ENCODE peak calls at places on chromosomes 3 and 15, in seven cellular contexts. W is breast epithelium, J is thyroid gland, D is heart left ventricle, Q is IMR-90, F is prostate gland, N is H1. O is an unnamed sample.

GRCh38 chr3:17431004-17431403 is 311.4 kb downstream of the TBC1D5 start:
- DNase-seq in N (no peak), D (no peak), J (no peak), F (no peak), Q (peak; percentile 53), W (no peak), O (no peak)

GRCh38 chr3:24943961-24944360 is 449.3 kb upstream of the THRB start:
- DNase-seq in J (no peak), W (no peak), N (no peak), D (no peak), F (no peak), Q (no peak), O (no peak)

GRCh38 chr3:72022027-72022426 is 237.1 kb upstream of the PROK2 start:
- DNase-seq in Q (no peak), N (no peak), D (no peak), F (no peak), W (no peak), J (no peak), O (no peak)

GRCh38 chr3:158792709-158793108 is 9.1 kb upstream of the MFSD1 start:
- DNase-seq in N (no peak), D (no peak), W (no peak), J (no peak), Q (peak; percentile 95), F (no peak), O (no peak)

GRCh38 chr3:66904816-66905543 is 93.1 kb upstream of the KBTBD8 start:
- DNase-seq in Q (peak; percentile 1), F (no peak), N (no peak), D (no peak), W (no peak), J (no peak), O (no peak)

GRCh38 chr15:24976932-24977331 is 22.1 kb downstream of the SNRPN start:
- DNase-seq in F (no peak), W (no peak), N (no peak), J (no peak), D (no peak), Q (peak; percentile 35), O (no peak)

GRCh38 chr15:60695713-60696522 is 217.0 kb upstream of the ICE2 start:
- DNase-seq in N (no peak), F (no peak), W (no peak), D (no peak), J (no peak), Q (peak; percentile 71), O (no peak)

GRCh38 chr3:103002447-103002846 is 567.6 kb downstream of the ZPLD1 start:
- DNase-seq in D (no peak), J (no peak), N (no peak), F (no peak), W (no peak), Q (no peak), O (no peak)

GRCh38 chr3:138423316-138423715 is 11.1 kb upstream of the ESYT3 start:
- DNase-seq in W (no peak), F (no peak), Q (no peak), D (no peak), J (no peak), N (no peak), O (no peak)

GRCh38 chr3:187777331-187778046 is 32.2 kb upstream of the BCL6 start:
- DNase-seq in F (no peak), Q (peak; percentile 27), N (no peak), W (no peak), J (no peak), D (no peak), O (no peak)

GRCh38 chr15:78641876-78642275 is 866 bp upstream of the CHRNB4 start:
- DNase-seq in N (no peak), D (no peak), W (no peak), F (no peak), Q (no peak), J (no peak), O (no peak)

GRCh38 chr3:123741058-123741511 is 143.0 kb downstream of the MYLK start:
- DNase-seq in F (no peak), W (no peak), D (no peak), J (no peak), Q (peak; percentile 84), N (no peak), O (no peak)

GRCh38 chr3:196792771-196793170 is 53.1 kb downstream of the PAK2 start:
- DNase-seq in N (no peak), J (no peak), Q (peak; percentile 30), D (no peak), F (peak; percentile 68), W (no peak), O (no peak)

GRCh38 chr3:124745092-124745491 is 14.8 kb downstream of the UMPS start:
- DNase-seq in Q (no peak), W (no peak), N (no peak), J (no peak), F (no peak), D (no peak), O (no peak)

GRCh38 chr3:110579841-110580550 is 491.6 kb upstream of the NECTIN3 start:
- DNase-seq in Q (peak; percentile 66), J (no peak), F (no peak), N (no peak), W (no peak), D (no peak), O (no peak)

GRCh38 chr3:39097716-39098472 is 9.5 kb downstream of the GORASP1 start:
- DNase-seq in N (no peak), D (no peak), F (no peak), J (no peak), Q (no peak), W (no peak), O (no peak)
- TF ChIP-seq POLR2A in N (no peak), D (no peak), F (no peak), J (no peak), Q (no peak), W (no peak), O (no peak)

GRCh38 chr15:101488300-101489164 is 975 bp downstream of the PCSK6 start:
- DNase-seq in Q (no peak), F (no peak), D (no peak), N (no peak), W (no peak), J (no peak), O (no peak)

GRCh38 chr15:101490408-101490891 is 943 bp upstream of the PCSK6 start:
- DNase-seq in Q (no peak), F (no peak), J (no peak), N (no peak), D (no peak), W (no peak), O (no peak)

GRCh38 chr15:101490922-101491738 is 1.6 kb upstream of the PCSK6 start:
- DNase-seq in N (no peak), Q (no peak), J (no peak), F (no peak), D (no peak), W (no peak), O (no peak)

GRCh38 chr15:101489633-101490407 is at the start of gene PCSK6:
- DNase-seq in N (no peak), W (no peak), F (no peak), Q (no peak), D (no peak), J (no peak), O (no peak)

GRCh38 chr15:101489236-101489632 is 273 bp downstream of the PCSK6 start:
- DNase-seq in F (peak; percentile 41), D (peak; percentile 75), N (no peak), Q (no peak), J (peak; percentile 16), W (no peak), O (no peak)
- H3K27ac ChIP-seq in F (no peak overlapping the region), D (peak overlapping the region; percentile 9), N (no peak overlapping the region), Q (no peak overlapping the region), J (no peak overlapping the region), W (no peak overlapping the region), O (no peak overlapping the region)

GRCh38 chr3:52714335-52715302 is 8.7 kb downstream of the SPCS1 start:
- DNase-seq in D (no peak), N (peak; percentile 72), J (peak; percentile 40), W (no peak), F (no peak), Q (no peak), O (no peak)

GRCh38 chr3:52705688-52706686 is at the start of the genes GLT8D1 and SPCS1:
- DNase-seq in W (peak; percentile 78), J (peak; percentile 87), F (peak; percentile 85), D (peak; percentile 92), N (no peak), Q (peak; percentile 79), O (peak; percentile 75)

GRCh38 chr3:52707585-52707984 is 1.7 kb downstream of the SPCS1 start:
- DNase-seq in Q (no peak), W (no peak), D (no peak), F (no peak), J (no peak), N (no peak), O (no peak)

GRCh38 chr3:52712291-52713212 is 6.6 kb downstream of the SPCS1 start:
- DNase-seq in W (no peak), J (no peak), Q (no peak), N (no peak), D (no peak), F (no peak), O (no peak)

DNA sequence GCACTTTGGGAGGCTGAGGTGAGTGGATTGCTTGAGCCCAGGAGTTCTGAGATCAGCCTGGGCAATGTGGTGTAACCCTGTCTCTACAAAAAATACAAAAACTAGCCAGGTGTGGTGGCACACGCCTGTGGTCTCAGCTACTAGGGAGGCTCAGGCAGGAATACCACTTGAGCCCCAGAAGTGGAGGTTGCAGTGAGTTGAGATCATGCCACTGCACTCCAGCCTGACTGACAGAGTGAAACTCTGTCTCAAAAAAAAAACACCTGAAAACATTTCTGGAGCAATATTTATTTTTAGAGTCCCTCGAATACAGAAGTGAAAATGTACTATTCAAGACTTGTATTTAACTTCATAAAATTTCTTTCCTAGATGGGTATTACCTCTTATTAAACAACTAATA is 4.6 kb downstream of the SPCS1 start:
- DNase-seq in N (no peak), W (no peak), D (no peak), F (no peak), Q (no peak), J (no peak), O (no peak)
- H3K4me3 ChIP-seq in N (no peak overlapping the region), W (no peak overlapping the region), D (no peak overlapping the region), F (no peak overlapping the region), Q (no peak overlapping the region), J (no peak overlapping the region), O (no peak overlapping the region)

DNA sequence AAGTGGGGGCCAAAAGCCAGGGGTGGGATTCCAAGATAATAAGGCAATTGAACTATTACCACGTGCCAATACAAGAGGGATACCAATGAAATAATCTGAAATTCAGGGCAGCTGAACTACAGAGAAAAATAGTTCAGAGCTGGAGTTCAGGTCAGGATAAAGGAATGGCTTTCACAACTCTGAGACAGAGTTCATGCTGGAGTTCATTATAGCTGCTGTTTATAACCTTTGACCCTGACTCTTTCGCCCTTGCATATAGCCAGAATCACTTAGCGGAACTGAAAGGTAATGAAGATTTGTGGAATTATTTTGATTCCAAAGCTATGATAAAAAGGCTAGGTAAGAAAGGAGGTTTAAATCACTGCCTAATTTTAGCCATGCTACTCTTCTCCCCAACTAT is 55.5 kb upstream of the LRRN1 start:
- DNase-seq in D (no peak), W (no peak), J (no peak), F (no peak), Q (no peak), N (no peak), O (no peak)
- TF ChIP-seq POLR2A in D (no peak), W (no peak), J (no peak), F (no peak), Q (no peak), N (no peak), O (no peak)